ENCODE peak calls at places on chromosomes 11 and 22, in ten cellular contexts. One of them, this sample, is unnamed.

GRCh38 chr22:45083659-45084305 is 74.0 kb upstream of the PHF21B start:
- DNase-seq in mesenchymal stem cell: peak; percentile 39
- DNase-seq in SK-N-MC: no peak
- DNase-seq in IMR-90: peak; percentile 81
- DNase-seq in left lung: no peak
- DNase-seq in neural progenitor cell: no peak
- DNase-seq in MM.1S: no peak
- DNase-seq in Peyer's patch: no peak
- DNase-seq in thoracic aorta: no peak
- DNase-seq in heart left ventricle: no peak
- DNase-seq in this sample: no peak

GRCh38 chr22:26004477-26004876 is 164.8 kb upstream of the SEZ6L start:
- DNase-seq in mesenchymal stem cell: no peak
- DNase-seq in SK-N-MC: no peak
- DNase-seq in IMR-90: no peak
- DNase-seq in left lung: no peak
- DNase-seq in neural progenitor cell: no peak
- DNase-seq in MM.1S: no peak
- DNase-seq in Peyer's patch: no peak
- DNase-seq in thoracic aorta: no peak
- DNase-seq in heart left ventricle: no peak
- DNase-seq in this sample: no peak

GRCh38 chr22:45208993-45209838 is 31.5 kb downstream of the KIAA0930 start:
- DNase-seq in mesenchymal stem cell: peak; percentile 92
- DNase-seq in SK-N-MC: no peak
- DNase-seq in IMR-90: peak; percentile 91
- DNase-seq in left lung: peak; percentile 76
- DNase-seq in neural progenitor cell: peak; percentile 85
- DNase-seq in MM.1S: no peak
- DNase-seq in Peyer's patch: no peak
- DNase-seq in thoracic aorta: peak; percentile 34
- DNase-seq in heart left ventricle: no peak
- DNase-seq in this sample: no peak

GRCh38 chr22:36369004-36369921 is 18.5 kb downstream of the MYH9 start:
- DNase-seq in mesenchymal stem cell: peak; percentile 56
- DNase-seq in SK-N-MC: no peak
- DNase-seq in IMR-90: peak; percentile 21
- DNase-seq in left lung: no peak
- DNase-seq in neural progenitor cell: no peak
- DNase-seq in MM.1S: no peak
- DNase-seq in Peyer's patch: no peak
- DNase-seq in thoracic aorta: no peak
- DNase-seq in heart left ventricle: no peak
- DNase-seq in this sample: no peak

GRCh38 chr11:96113100-96113710 is 189.3 kb upstream of the MTMR2 start:
- DNase-seq in mesenchymal stem cell: peak; percentile 50
- DNase-seq in SK-N-MC: no peak
- DNase-seq in IMR-90: peak; percentile 77
- DNase-seq in left lung: no peak
- DNase-seq in neural progenitor cell: no peak
- DNase-seq in MM.1S: no peak
- DNase-seq in Peyer's patch: no peak
- DNase-seq in thoracic aorta: no peak
- DNase-seq in heart left ventricle: no peak
- DNase-seq in this sample: no peak

GRCh38 chr11:363948-364761 is 5.1 kb upstream of the B4GALNT4 start:
- DNase-seq in mesenchymal stem cell: no peak
- DNase-seq in SK-N-MC: no peak
- DNase-seq in IMR-90: no peak
- DNase-seq in left lung: peak; percentile 86
- DNase-seq in neural progenitor cell: no peak
- DNase-seq in MM.1S: peak; percentile 70
- DNase-seq in Peyer's patch: peak; percentile 92
- DNase-seq in thoracic aorta: no peak
- DNase-seq in heart left ventricle: no peak
- DNase-seq in this sample: no peak

GRCh38 chr22:48204296-48204695 is 1441.8 kb downstream of the TBC1D22A start:
- DNase-seq in mesenchymal stem cell: no peak
- DNase-seq in SK-N-MC: no peak
- DNase-seq in IMR-90: no peak
- DNase-seq in left lung: no peak
- DNase-seq in neural progenitor cell: no peak
- DNase-seq in MM.1S: no peak
- DNase-seq in Peyer's patch: no peak
- DNase-seq in thoracic aorta: no peak
- DNase-seq in heart left ventricle: no peak
- DNase-seq in this sample: no peak

GRCh38 chr22:22578702-22579424 is 19.8 kb upstream of the PRAME start:
- DNase-seq in mesenchymal stem cell: peak; percentile 14
- DNase-seq in SK-N-MC: no peak
- DNase-seq in IMR-90: peak; percentile 39
- DNase-seq in left lung: no peak
- DNase-seq in neural progenitor cell: no peak
- DNase-seq in MM.1S: no peak
- DNase-seq in Peyer's patch: no peak
- DNase-seq in thoracic aorta: no peak
- DNase-seq in heart left ventricle: no peak
- DNase-seq in this sample: no peak

GRCh38 chr11:119680899-119681370 is 48.1 kb downstream of the NECTIN1 start:
- DNase-seq in mesenchymal stem cell: no peak
- DNase-seq in SK-N-MC: no peak
- DNase-seq in IMR-90: peak; percentile 7
- DNase-seq in left lung: peak; percentile 69
- DNase-seq in neural progenitor cell: no peak
- DNase-seq in MM.1S: no peak
- DNase-seq in Peyer's patch: no peak
- DNase-seq in thoracic aorta: no peak
- DNase-seq in heart left ventricle: peak; percentile 84
- DNase-seq in this sample: no peak

GRCh38 chr11:131498631-131499053 is 128.2 kb downstream of the NTM start:
- DNase-seq in mesenchymal stem cell: no peak
- DNase-seq in SK-N-MC: no peak
- DNase-seq in IMR-90: no peak
- DNase-seq in left lung: no peak
- DNase-seq in neural progenitor cell: peak; percentile 12
- DNase-seq in MM.1S: no peak
- DNase-seq in Peyer's patch: no peak
- DNase-seq in thoracic aorta: no peak
- DNase-seq in heart left ventricle: no peak
- DNase-seq in this sample: no peak

GRCh38 chr11:103515283-103515682 is 406.1 kb downstream of the DYNC2H1 start:
- DNase-seq in mesenchymal stem cell: no peak
- DNase-seq in SK-N-MC: no peak
- DNase-seq in IMR-90: no peak
- DNase-seq in left lung: no peak
- DNase-seq in neural progenitor cell: no peak
- DNase-seq in MM.1S: no peak
- DNase-seq in Peyer's patch: no peak
- DNase-seq in thoracic aorta: no peak
- DNase-seq in heart left ventricle: no peak
- DNase-seq in this sample: no peak

GRCh38 chr22:20579273-20580120 is 72.1 kb downstream of the MED15 start:
- DNase-seq in mesenchymal stem cell: no peak
- DNase-seq in SK-N-MC: no peak
- DNase-seq in IMR-90: no peak
- DNase-seq in left lung: no peak
- DNase-seq in neural progenitor cell: no peak
- DNase-seq in MM.1S: no peak
- DNase-seq in Peyer's patch: no peak
- DNase-seq in thoracic aorta: no peak
- DNase-seq in heart left ventricle: no peak
- DNase-seq in this sample: no peak

GRCh38 chr11:38791346-38791961 is 2193.4 kb upstream of the RAG2 start:
- DNase-seq in mesenchymal stem cell: peak; percentile 68
- DNase-seq in SK-N-MC: peak; percentile 71
- DNase-seq in IMR-90: peak; percentile 58
- DNase-seq in left lung: no peak
- DNase-seq in neural progenitor cell: peak; percentile 87
- DNase-seq in MM.1S: peak; percentile 71
- DNase-seq in Peyer's patch: peak; percentile 49
- DNase-seq in thoracic aorta: no peak
- DNase-seq in heart left ventricle: no peak
- DNase-seq in this sample: peak; percentile 70

GRCh38 chr11:59267196-59267595 is 54.5 kb upstream of the MPEG1 start:
- DNase-seq in mesenchymal stem cell: no peak
- DNase-seq in SK-N-MC: no peak
- DNase-seq in IMR-90: no peak
- DNase-seq in left lung: no peak
- DNase-seq in neural progenitor cell: no peak
- DNase-seq in MM.1S: no peak
- DNase-seq in Peyer's patch: no peak
- DNase-seq in thoracic aorta: no peak
- DNase-seq in heart left ventricle: no peak
- DNase-seq in this sample: no peak
- H3K36me3 ChIP-seq in mesenchymal stem cell: no peaks in the 10 kb centered on the region
- H3K36me3 ChIP-seq in SK-N-MC: no peaks in the 10 kb centered on the region
- H3K36me3 ChIP-seq in IMR-90: no peaks in the 10 kb centered on the region
- H3K36me3 ChIP-seq in left lung: no peaks in the 10 kb centered on the region
- H3K36me3 ChIP-seq in neural progenitor cell: no peaks in the 10 kb centered on the region
- H3K36me3 ChIP-seq in MM.1S: no peaks in the 10 kb centered on the region
- H3K36me3 ChIP-seq in Peyer's patch: no peaks in the 10 kb centered on the region
- H3K36me3 ChIP-seq in thoracic aorta: no peaks in the 10 kb centered on the region
- H3K36me3 ChIP-seq in heart left ventricle: no peaks in the 10 kb centered on the region
- H3K36me3 ChIP-seq in this sample: no peaks in the 10 kb centered on the region

DNA sequence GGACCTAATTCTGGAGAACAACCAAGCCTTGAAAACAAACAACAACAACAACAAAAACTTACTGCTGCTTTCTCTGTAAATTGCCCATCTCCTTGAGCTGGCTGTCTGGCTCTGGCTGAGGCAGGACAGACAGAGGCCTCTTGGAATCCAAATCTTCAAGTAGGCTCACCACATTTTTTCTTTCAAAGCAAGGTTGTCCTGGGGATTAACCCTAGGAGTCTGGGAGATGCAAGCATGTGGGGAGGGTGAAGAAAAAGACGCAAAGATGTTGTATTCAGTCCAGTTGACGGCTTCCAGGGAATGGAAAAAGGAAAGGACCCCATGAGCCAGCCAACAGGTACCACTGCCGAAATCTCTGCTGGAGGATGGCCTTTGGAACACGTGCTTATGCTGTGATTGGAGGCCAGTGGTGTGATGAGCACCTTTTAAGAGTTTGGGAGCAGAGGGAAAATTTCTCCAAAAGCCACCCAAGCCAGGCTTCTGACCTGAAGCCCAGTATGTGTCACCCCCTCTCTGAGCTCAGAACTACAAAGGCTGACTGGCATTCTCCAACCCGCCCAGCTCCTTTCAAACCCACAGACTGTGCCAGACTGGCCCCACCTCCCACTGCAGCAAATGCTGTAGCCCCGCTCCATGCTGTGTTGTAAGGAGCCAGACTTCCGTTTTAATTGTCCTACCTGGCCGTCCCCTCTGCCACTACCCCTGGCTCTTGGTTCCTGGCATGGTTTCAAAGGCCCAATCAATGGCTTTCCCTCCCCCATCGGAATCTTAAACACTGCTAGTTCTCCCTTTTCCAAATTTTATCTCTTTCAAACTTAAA is 10.8 kb downstream of the BLID start:
- DNase-seq in mesenchymal stem cell: no peak
- DNase-seq in SK-N-MC: no peak
- DNase-seq in IMR-90: no peak
- DNase-seq in left lung: no peak
- DNase-seq in neural progenitor cell: peak; percentile 24
- DNase-seq in MM.1S: no peak
- DNase-seq in Peyer's patch: no peak
- DNase-seq in thoracic aorta: peak; percentile 24
- DNase-seq in heart left ventricle: no peak
- DNase-seq in this sample: no peak
- H3K36me3 ChIP-seq in mesenchymal stem cell: no peaks in the 10 kb centered on the region
- H3K36me3 ChIP-seq in SK-N-MC: no peaks in the 10 kb centered on the region
- H3K36me3 ChIP-seq in IMR-90: peaks cover 29% of the 10 kb centered on the region
- H3K36me3 ChIP-seq in left lung: no peaks in the 10 kb centered on the region
- H3K36me3 ChIP-seq in neural progenitor cell: no peaks in the 10 kb centered on the region
- H3K36me3 ChIP-seq in MM.1S: no peaks in the 10 kb centered on the region
- H3K36me3 ChIP-seq in Peyer's patch: no peaks in the 10 kb centered on the region
- H3K36me3 ChIP-seq in thoracic aorta: no peaks in the 10 kb centered on the region
- H3K36me3 ChIP-seq in heart left ventricle: no peaks in the 10 kb centered on the region
- H3K36me3 ChIP-seq in this sample: no peaks in the 10 kb centered on the region

GRCh38 chr22:50193621-50194020 is 7.2 kb upstream of the SELENOO start:
- DNase-seq in mesenchymal stem cell: no peak
- DNase-seq in SK-N-MC: no peak
- DNase-seq in IMR-90: no peak
- DNase-seq in left lung: no peak
- DNase-seq in neural progenitor cell: no peak
- DNase-seq in MM.1S: no peak
- DNase-seq in Peyer's patch: no peak
- DNase-seq in thoracic aorta: no peak
- DNase-seq in heart left ventricle: no peak
- DNase-seq in this sample: no peak
- H3K36me3 ChIP-seq in mesenchymal stem cell: peaks cover 72% of the 10 kb centered on the region
- H3K36me3 ChIP-seq in SK-N-MC: peaks cover 13% of the 10 kb centered on the region
- H3K36me3 ChIP-seq in IMR-90: peaks cover 35% of the 10 kb centered on the region
- H3K36me3 ChIP-seq in left lung: peaks cover 58% of the 10 kb centered on the region
- H3K36me3 ChIP-seq in neural progenitor cell: no peaks in the 10 kb centered on the region
- H3K36me3 ChIP-seq in MM.1S: no peaks in the 10 kb centered on the region
- H3K36me3 ChIP-seq in Peyer's patch: no peaks in the 10 kb centered on the region
- H3K36me3 ChIP-seq in thoracic aorta: peaks cover 8% of the 10 kb centered on the region
- H3K36me3 ChIP-seq in heart left ventricle: peaks cover 4% of the 10 kb centered on the region
- H3K36me3 ChIP-seq in this sample: peaks cover 61% of the 10 kb centered on the region

GRCh38 chr11:83168756-83169155 is 11.8 kb downstream of the PCF11 start:
- DNase-seq in mesenchymal stem cell: no peak
- DNase-seq in SK-N-MC: no peak
- DNase-seq in IMR-90: no peak
- DNase-seq in left lung: no peak
- DNase-seq in neural progenitor cell: no peak
- DNase-seq in MM.1S: no peak
- DNase-seq in Peyer's patch: no peak
- DNase-seq in thoracic aorta: no peak
- DNase-seq in heart left ventricle: no peak
- DNase-seq in this sample: no peak

GRCh38 chr11:83175815-83176214 is 17.7 kb upstream of the ANKRD42 start:
- DNase-seq in mesenchymal stem cell: no peak
- DNase-seq in SK-N-MC: no peak
- DNase-seq in IMR-90: no peak
- DNase-seq in left lung: no peak
- DNase-seq in neural progenitor cell: no peak
- DNase-seq in MM.1S: no peak
- DNase-seq in Peyer's patch: peak; percentile 63
- DNase-seq in thoracic aorta: no peak
- DNase-seq in heart left ventricle: no peak
- DNase-seq in this sample: no peak

GRCh38 chr11:83174008-83174407 is 17.1 kb downstream of the PCF11 start:
- DNase-seq in mesenchymal stem cell: no peak
- DNase-seq in SK-N-MC: no peak
- DNase-seq in IMR-90: no peak
- DNase-seq in left lung: no peak
- DNase-seq in neural progenitor cell: no peak
- DNase-seq in MM.1S: peak; percentile 69
- DNase-seq in Peyer's patch: no peak
- DNase-seq in thoracic aorta: no peak
- DNase-seq in heart left ventricle: no peak
- DNase-seq in this sample: no peak

DNA sequence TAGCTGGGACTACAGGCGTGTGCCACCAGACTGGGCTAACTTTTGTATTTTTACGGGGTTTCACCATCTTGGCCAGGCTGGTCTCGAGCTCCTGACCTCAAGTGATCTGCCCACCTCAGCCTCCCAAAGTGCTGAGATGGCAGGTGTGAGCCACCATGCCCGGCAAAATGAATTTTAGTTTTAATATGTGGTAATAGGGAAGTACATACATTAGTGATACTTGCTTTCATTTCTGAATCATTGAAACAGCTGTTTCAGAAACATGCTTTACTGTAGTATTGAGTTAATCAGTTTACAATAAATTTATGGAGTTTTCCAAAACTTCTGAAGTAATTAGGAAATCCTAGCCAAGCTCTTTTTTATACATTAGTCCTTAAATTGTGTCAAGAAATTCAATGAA is 15.6 kb downstream of the PCF11 start:
- DNase-seq in mesenchymal stem cell: no peak
- DNase-seq in SK-N-MC: no peak
- DNase-seq in IMR-90: no peak
- DNase-seq in left lung: no peak
- DNase-seq in neural progenitor cell: no peak
- DNase-seq in MM.1S: no peak
- DNase-seq in Peyer's patch: no peak
- DNase-seq in thoracic aorta: no peak
- DNase-seq in heart left ventricle: no peak
- DNase-seq in this sample: no peak
- H3K36me3 ChIP-seq in mesenchymal stem cell: peaks cover 26% of the 10 kb centered on the region
- H3K36me3 ChIP-seq in SK-N-MC: peaks cover 90% of the 10 kb centered on the region
- H3K36me3 ChIP-seq in IMR-90: peaks cover 44% of the 10 kb centered on the region
- H3K36me3 ChIP-seq in left lung: peaks cover 88% of the 10 kb centered on the region
- H3K36me3 ChIP-seq in neural progenitor cell: peaks cover 52% of the 10 kb centered on the region
- H3K36me3 ChIP-seq in MM.1S: peaks cover 46% of the 10 kb centered on the region
- H3K36me3 ChIP-seq in Peyer's patch: no peaks in the 10 kb centered on the region
- H3K36me3 ChIP-seq in thoracic aorta: peaks cover 36% of the 10 kb centered on the region
- H3K36me3 ChIP-seq in heart left ventricle: peaks cover 23% of the 10 kb centered on the region
- H3K36me3 ChIP-seq in this sample: peaks cover 73% of the 10 kb centered on the region

This sample was measured in HAP-1.